ENCODE peak calls at places on chromosomes 7 and 10, in eight cellular contexts. D is RWPE1, C is PC-9, F is GM23338, G is epithelial cell of esophagus, N is left ventricle myocardium inferior, L is Panc1, A is brain microvascular endothelial cell. R is an unnamed sample.

GRCh38 chr7:44769381-44770209 is 20.9 kb downstream of the ZMIZ2 start:
- DNase-seq in L (no peak), D (no peak), N (no peak), F (peak), C (peak), G (no peak), A (peak), R (peak)

GRCh38 chr7:151699147-151699546 is 177.8 kb downstream of the PRKAG2 start:
- DNase-seq in L (no peak), F (no peak), A (peak), D (no peak), N (peak), G (no peak), C (peak), R (no peak)

GRCh38 chr10:110444009-110444347 is 53.7 kb upstream of the DUSP5 start:
- DNase-seq in C (no peak), D (no peak), N (peak), F (no peak), G (no peak), L (no peak), A (no peak), R (no peak)

GRCh38 chr10:61399386-61399785 is 53.8 kb downstream of the TMEM26 start:
- DNase-seq in C (no peak), G (peak), N (no peak), L (no peak), F (no peak), D (no peak), A (peak), R (peak)

GRCh38 chr10:97943294-97943693 is 87.1 kb downstream of the CRTAC1 start:
- DNase-seq in A (no peak), N (no peak), G (no peak), L (no peak), C (no peak), D (no peak), F (no peak), R (no peak)

GRCh38 chr10:34217524-34217923 is 597.6 kb downstream of the PARD3 start:
- DNase-seq in L (no peak), N (no peak), A (no peak), F (no peak), D (no peak), C (no peak), G (peak), R (peak)

GRCh38 chr10:46558411-46559185 is 2.1 kb upstream of the GPRIN2 start:
- DNase-seq in C (no peak), F (no peak), D (no peak), L (no peak), N (no peak), G (no peak), A (no peak), R (no peak)

GRCh38 chr10:36462194-36462593 is 663.2 kb upstream of the ANKRD30A start:
- DNase-seq in L (no peak), A (no peak), F (no peak), C (no peak), G (peak), D (peak), N (no peak), R (peak)

GRCh38 chr7:24175603-24176002 is 108.4 kb upstream of the NPY start:
- DNase-seq in N (no peak), C (no peak), L (no peak), G (no peak), D (no peak), A (no peak), F (peak), R (no peak)

GRCh38 chr10:23310443-23310842 is 34.2 kb downstream of the C10orf67 start:
- DNase-seq in D (no peak), C (no peak), N (no peak), A (no peak), L (no peak), G (no peak), F (no peak), R (no peak)

GRCh38 chr10:13822475-13822874 is 235.7 kb downstream of the PRPF18 start:
- DNase-seq in A (no peak), C (no peak), D (no peak), N (no peak), G (no peak), F (no peak), L (no peak), R (no peak)

GRCh38 chr7:44977304-44977858 is 1.4 kb downstream of the MYO1G start:
- DNase-seq in A (no peak), C (peak), L (no peak), F (no peak), G (peak), D (no peak), N (no peak), R (peak)

GRCh38 chr7:152914014-152914844 is 154.7 kb downstream of the ACTR3B start:
- DNase-seq in N (no peak), L (no peak), C (no peak), D (no peak), F (no peak), A (no peak), G (no peak), R (no peak)

GRCh38 chr7:77570330-77571011 is 33.4 kb downstream of the PTPN12 start:
- DNase-seq in C (no peak), D (no peak), A (peak), N (no peak), L (no peak), F (no peak), G (peak), R (peak)

GRCh38 chr10:51162002-51162401 is 87.7 kb downstream of the PRKG1 start:
- DNase-seq in A (no peak), D (no peak), C (no peak), F (peak), L (no peak), N (peak), G (no peak), R (no peak)

GRCh38 chr7:127629268-127629854 is 11.4 kb upstream of the PAX4 start:
- DNase-seq in N (no peak), L (no peak), F (peak), D (peak), G (peak), C (peak), A (no peak), R (peak)

GRCh38 chr10:99711129-99711719 is 20.7 kb downstream of the COX15 start:
- DNase-seq in A (peak), L (peak), N (no peak), F (peak), D (peak), C (peak), G (peak), R (peak)

GRCh38 chr10:102926842-102927241 is 8.7 kb downstream of the CNNM2 start:
- DNase-seq in A (no peak), C (no peak), L (no peak), F (no peak), N (no peak), G (no peak), D (no peak), R (no peak)

GRCh38 chr10:104910712-104911111 is 269.6 kb downstream of the SORCS3 start:
- DNase-seq in C (no peak), N (no peak), G (no peak), A (no peak), D (no peak), F (no peak), L (no peak), R (no peak)

GRCh38 chr10:26520575-26520974 is 82.4 kb downstream of the APBB1IP start:
- DNase-seq in L (no peak), G (no peak), A (no peak), F (no peak), C (no peak), D (no peak), N (no peak), R (no peak)

GRCh38 chr7:134750083-134751062 is 29.1 kb upstream of the CALD1 start:
- DNase-seq in F (peak), A (peak), N (no peak), G (peak), C (peak), L (peak), D (no peak), R (peak)

GRCh38 chr10:96513686-96514551 is at the start of gene TLL2:
- DNase-seq in F (peak), D (peak), C (peak), A (peak), N (peak), G (peak), L (peak), R (peak)

GRCh38 chr7:99788554-99788953 is 4.6 kb upstream of the CYP3A4 start:
- DNase-seq in N (no peak), G (peak), A (no peak), L (no peak), C (no peak), F (no peak), D (no peak), R (peak)

GRCh38 chr7:2028733-2029132 is 204.0 kb downstream of the MAD1L1 start:
- DNase-seq in F (no peak), G (no peak), L (no peak), D (no peak), A (no peak), N (peak), C (no peak), R (no peak)

GRCh38 chr10:101566333-101567164 is 21.5 kb downstream of the POLL start:
- DNase-seq in C (no peak), L (no peak), D (no peak), F (peak), G (no peak), N (no peak), A (no peak), R (no peak)

GRCh38 chr10:15814565-15814964 is 45.7 kb downstream of the MINDY3 start:
- DNase-seq in C (no peak), A (no peak), D (no peak), F (no peak), G (no peak), N (no peak), L (no peak), R (no peak)

GRCh38 chr10:60953420-60953819 is 9.4 kb upstream of the RHOBTB1 start:
- DNase-seq in F (no peak), G (no peak), N (no peak), C (no peak), A (no peak), L (no peak), D (no peak), R (no peak)

GRCh38 chr10:28087675-28088351 is 88.9 kb upstream of the ODAD2 start:
- DNase-seq in L (no peak), G (peak), C (no peak), A (peak), N (no peak), D (peak), F (no peak), R (peak)

GRCh38 chr10:37896436-37896835 is 39.0 kb upstream of the ZNF248 start:
- DNase-seq in N (no peak), D (no peak), A (no peak), L (no peak), C (no peak), G (no peak), F (no peak), R (no peak)

GRCh38 chr10:50648089-50648934 is 24.6 kb upstream of the SGMS1 start:
- DNase-seq in D (no peak), G (no peak), A (no peak), F (no peak), L (no peak), N (no peak), C (no peak), R (no peak)

GRCh38 chr10:76150886-76151288 is 719.5 kb downstream of the LRMDA start:
- DNase-seq in C (no peak), F (no peak), A (no peak), D (no peak), G (no peak), N (no peak), L (no peak), R (peak)

GRCh38 chr7:11252705-11253272 is 279.1 kb downstream of the PHF14 start:
- DNase-seq in A (no peak), G (no peak), D (no peak), F (no peak), N (no peak), L (no peak), C (no peak), R (no peak)

GRCh38 chr7:11256501-11256900 is 282.8 kb downstream of the PHF14 start:
- DNase-seq in F (no peak), A (no peak), D (no peak), G (no peak), C (no peak), N (no peak), L (no peak), R (no peak)

GRCh38 chr7:11247545-11247944 is 273.9 kb downstream of the PHF14 start:
- DNase-seq in F (no peak), C (no peak), G (no peak), D (no peak), A (no peak), L (no peak), N (no peak), R (no peak)

GRCh38 chr7:11252011-11252607 is 278.4 kb downstream of the PHF14 start:
- DNase-seq in G (no peak), A (no peak), F (no peak), D (no peak), N (no peak), C (no peak), L (no peak), R (no peak)

DNA sequence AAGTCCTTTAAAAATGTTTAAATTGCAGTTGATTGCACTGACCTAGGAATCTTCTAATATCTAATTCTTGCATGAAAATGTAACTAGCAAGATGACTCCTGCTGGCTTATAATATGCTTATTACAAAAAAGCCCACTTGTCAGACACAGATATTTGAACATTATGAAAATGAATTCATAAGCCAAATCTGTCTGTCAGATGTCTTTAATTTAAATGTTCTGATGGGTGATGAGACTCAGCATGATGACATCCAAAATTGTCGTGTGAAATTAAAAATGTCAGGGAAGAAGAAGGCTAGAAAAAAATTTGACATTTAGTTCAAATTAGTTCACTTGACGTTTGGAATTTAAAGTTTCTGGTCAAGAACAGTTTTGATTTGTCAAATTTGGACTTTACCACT is 277.8 kb downstream of the PHF14 start:
- DNase-seq in D (no peak), L (no peak), F (no peak), A (no peak), N (no peak), C (no peak), G (no peak), R (no peak)
- TF ChIP-seq CTCF in D (no peak), L (no peak), F (no peak), A (no peak), N (no peak), C (no peak), G (no peak), R (no peak)

GRCh38 chr10:80146918-80147317 is 14.4 kb downstream of the PLAC9 start:
- DNase-seq in N (no peak), G (no peak), F (no peak), C (no peak), D (no peak), L (no peak), A (no peak), R (no peak)

GRCh38 chr10:80148166-80148805 is 15.8 kb downstream of the PLAC9 start:
- DNase-seq in N (no peak), D (no peak), A (no peak), F (no peak), L (no peak), G (no peak), C (no peak), R (no peak)

GRCh38 chr10:80141696-80142460 is 9.3 kb downstream of the PLAC9 start:
- DNase-seq in G (no peak), L (no peak), A (no peak), D (no peak), C (no peak), F (no peak), N (no peak), R (no peak)

GRCh38 chr10:80149123-80149522 is 16.6 kb downstream of the PLAC9 start:
- DNase-seq in F (no peak), A (no peak), N (no peak), L (no peak), C (no peak), D (no peak), G (no peak), R (no peak)

GRCh38 chr10:80144302-80145131 is 12.0 kb downstream of the PLAC9 start:
- DNase-seq in F (no peak), L (no peak), A (no peak), C (peak), G (peak), N (no peak), D (peak), R (no peak)
- TF ChIP-seq CTCF in F (no peak), L (no peak), A (no peak), C (no peak), G (no peak), N (no peak), D (no peak), R (no peak)

DNA sequence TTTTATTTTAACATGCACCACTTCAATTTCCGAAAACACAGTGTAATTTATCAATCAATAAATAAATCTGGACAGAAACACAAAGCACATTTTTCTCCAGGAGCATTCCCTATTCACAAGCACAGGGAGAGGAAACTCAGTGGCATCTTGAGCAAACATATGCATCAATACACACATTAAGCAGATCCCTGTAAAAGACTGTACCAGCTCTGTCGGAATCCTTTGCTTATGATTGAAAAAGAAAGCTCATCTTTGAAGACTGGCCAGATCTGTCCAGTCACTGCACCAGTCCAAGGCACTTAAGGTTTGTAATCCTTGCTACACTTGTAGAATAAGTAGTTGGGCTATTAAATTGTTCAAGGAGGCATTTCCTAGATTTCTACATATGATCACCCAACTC is 343.9 kb downstream of the BMPER start:
- DNase-seq in D (no peak), L (no peak), A (no peak), G (no peak), N (no peak), F (no peak), C (no peak), R (no peak)
- TF ChIP-seq CTCF in D (no peak), L (no peak), A (no peak), G (no peak), N (no peak), F (no peak), C (no peak), R (no peak)

GRCh38 chr7:156655232-156655628 is 14.7 kb downstream of the RNF32 start:
- DNase-seq in L (no peak), C (no peak), F (no peak), D (no peak), G (no peak), N (no peak), A (no peak), R (no peak)

GRCh38 chr7:156652886-156653568 is 12.5 kb downstream of the RNF32 start:
- DNase-seq in L (no peak), C (no peak), D (no peak), F (no peak), N (no peak), A (peak), G (peak), R (peak)

GRCh38 chr7:156651472-156651871 is 10.9 kb downstream of the RNF32 start:
- DNase-seq in F (no peak), N (no peak), D (no peak), L (no peak), C (no peak), A (no peak), G (no peak), R (no peak)

GRCh38 chr7:156654511-156655231 is 14.1 kb downstream of the RNF32 start:
- DNase-seq in F (peak), N (no peak), C (no peak), D (no peak), A (no peak), G (no peak), L (no peak), R (no peak)

DNA sequence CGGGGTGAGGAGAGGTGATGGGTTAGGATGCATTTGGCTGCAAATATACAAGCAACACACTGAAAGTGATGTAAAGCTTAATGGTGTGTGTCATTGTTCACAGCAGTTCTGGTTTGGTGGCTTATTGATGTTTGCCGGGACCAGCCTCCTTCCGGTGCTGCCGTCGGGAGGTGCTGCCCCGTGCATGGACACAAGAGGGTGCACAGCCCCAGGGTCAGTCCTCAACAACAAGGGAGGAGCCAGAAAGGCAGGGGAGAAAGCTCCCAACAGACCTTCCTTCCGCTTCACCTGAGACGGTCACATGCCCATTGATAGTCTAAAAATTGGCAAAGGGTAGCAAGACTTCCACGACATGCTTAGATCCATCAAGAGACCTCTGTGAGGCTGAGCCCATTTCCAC is 9.5 kb downstream of the RNF32 start:
- DNase-seq in C (no peak), G (peak), D (peak), L (no peak), N (no peak), A (no peak), F (peak), R (no peak)
- TF ChIP-seq CTCF in C (no peak), G (peak), D (peak), L (peak), N (no peak), A (peak), F (peak), R (peak)

GRCh38 chr10:77496941-77497420 is 140.6 kb downstream of the KCNMA1 start:
- DNase-seq in L (no peak), C (no peak), G (peak), A (no peak), F (no peak), D (no peak), N (no peak), R (peak)

GRCh38 chr10:77498210-77498609 is 139.4 kb downstream of the KCNMA1 start:
- DNase-seq in D (no peak), F (no peak), L (no peak), A (no peak), C (no peak), N (no peak), G (no peak), R (no peak)

GRCh38 chr10:77497748-77498147 is 139.9 kb downstream of the KCNMA1 start:
- DNase-seq in C (no peak), G (no peak), N (no peak), A (no peak), D (no peak), F (peak), L (no peak), R (no peak)

GRCh38 chr10:77500754-77501151 is 136.9 kb downstream of the KCNMA1 start:
- DNase-seq in F (no peak), L (no peak), D (no peak), N (no peak), C (no peak), A (peak), G (no peak), R (no peak)

DNA sequence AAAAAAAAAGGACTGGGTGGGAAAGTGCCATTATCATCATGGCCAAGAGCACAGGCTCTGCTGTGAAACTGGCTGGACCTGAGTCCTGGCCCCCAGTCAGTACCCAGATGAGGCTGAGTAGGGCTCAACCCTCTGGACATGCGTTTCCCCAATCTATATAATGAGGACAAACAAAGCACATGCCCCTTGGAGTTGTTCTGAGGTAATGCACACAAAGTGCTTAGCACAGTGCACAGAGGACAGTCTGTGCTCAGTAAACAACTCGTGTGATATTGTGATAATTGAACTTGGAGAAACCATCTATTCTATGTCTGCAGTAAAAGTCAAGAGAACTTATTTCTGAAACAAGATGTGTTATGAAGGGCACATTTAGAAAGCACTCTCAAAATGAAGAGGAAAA is 138.8 kb downstream of the KCNMA1 start:
- DNase-seq in G (no peak), C (no peak), F (no peak), L (no peak), N (no peak), A (no peak), D (no peak), R (no peak)
- TF ChIP-seq CTCF in G (no peak), C (no peak), F (no peak), L (no peak), N (no peak), A (no peak), D (no peak), R (no peak)

R was measured in bronchial epithelial cell.